ENCODE peak calls at places on chromosomes 3 and 15, in six cellular contexts. One of them, this sample, is unnamed.

GRCh38 chr3:141625506-141625905 is 112.6 kb upstream of the RNF7 start:
- DNase-seq in mesendoderm: no peak
- DNase-seq in heart left ventricle: no peak
- DNase-seq in WERI-Rb-1: no peak
- DNase-seq in spleen: no peak
- DNase-seq in heart right ventricle: no peak
- DNase-seq in this sample: no peak

GRCh38 chr15:101521563-101521962 is 32.1 kb upstream of the PCSK6 start:
- DNase-seq in heart left ventricle: no peak
- DNase-seq in spleen: no peak
- DNase-seq in WERI-Rb-1: no peak
- DNase-seq in heart right ventricle: no peak
- DNase-seq in mesendoderm: no peak
- DNase-seq in this sample: no peak

GRCh38 chr3:169498336-169498735 is 165.2 kb downstream of the MECOM start:
- DNase-seq in heart left ventricle: no peak
- DNase-seq in heart right ventricle: no peak
- DNase-seq in spleen: no peak
- DNase-seq in WERI-Rb-1: no peak
- DNase-seq in mesendoderm: no peak
- DNase-seq in this sample: peak; percentile 8

GRCh38 chr3:47877288-47877687 is 74.3 kb downstream of the DHX30 start:
- DNase-seq in WERI-Rb-1: no peak
- DNase-seq in mesendoderm: peak; percentile 32
- DNase-seq in heart left ventricle: no peak
- DNase-seq in spleen: no peak
- DNase-seq in heart right ventricle: no peak
- DNase-seq in this sample: peak; percentile 19

GRCh38 chr15:85403745-85404144 is 23.3 kb downstream of the AKAP13 start:
- DNase-seq in spleen: no peak
- DNase-seq in WERI-Rb-1: no peak
- DNase-seq in heart left ventricle: no peak
- DNase-seq in mesendoderm: peak; percentile 85
- DNase-seq in heart right ventricle: no peak
- DNase-seq in this sample: no peak

GRCh38 chr3:139939681-139940190 is 4.8 kb downstream of the CLSTN2 start:
- DNase-seq in spleen: no peak
- DNase-seq in heart right ventricle: no peak
- DNase-seq in WERI-Rb-1: no peak
- DNase-seq in mesendoderm: no peak
- DNase-seq in heart left ventricle: no peak
- DNase-seq in this sample: no peak

GRCh38 chr15:85407421-85408269 is 27.2 kb downstream of the AKAP13 start:
- DNase-seq in spleen: no peak
- DNase-seq in heart right ventricle: no peak
- DNase-seq in WERI-Rb-1: no peak
- DNase-seq in mesendoderm: no peak
- DNase-seq in heart left ventricle: no peak
- DNase-seq in this sample: peak; percentile 52

GRCh38 chr3:159795050-159795449 is 193.6 kb upstream of the IL12A start:
- DNase-seq in spleen: no peak
- DNase-seq in mesendoderm: no peak
- DNase-seq in WERI-Rb-1: no peak
- DNase-seq in heart left ventricle: peak; percentile 38
- DNase-seq in heart right ventricle: no peak
- DNase-seq in this sample: no peak

GRCh38 chr15:67303490-67304363 is 49.1 kb downstream of the IQCH start:
- DNase-seq in heart left ventricle: no peak
- DNase-seq in spleen: no peak
- DNase-seq in mesendoderm: peak; percentile 68
- DNase-seq in heart right ventricle: no peak
- DNase-seq in WERI-Rb-1: no peak
- DNase-seq in this sample: peak; percentile 17

GRCh38 chr3:52834871-52835501 is at the start of gene MUSTN1:
- DNase-seq in spleen: no peak
- DNase-seq in WERI-Rb-1: no peak
- DNase-seq in mesendoderm: no peak
- DNase-seq in heart left ventricle: peak; percentile 57
- DNase-seq in heart right ventricle: peak; percentile 34
- DNase-seq in this sample: peak; percentile 91

GRCh38 chr15:26867199-26868007 is 541 bp downstream of the GABRA5 start:
- DNase-seq in WERI-Rb-1: peak; percentile 29
- DNase-seq in mesendoderm: peak; percentile 58
- DNase-seq in heart left ventricle: no peak
- DNase-seq in spleen: no peak
- DNase-seq in heart right ventricle: no peak
- DNase-seq in this sample: no peak

GRCh38 chr3:13543251-13543650 is 5.7 kb upstream of the FBLN2 start:
- DNase-seq in heart left ventricle: peak; percentile 87
- DNase-seq in spleen: no peak
- DNase-seq in WERI-Rb-1: no peak
- DNase-seq in mesendoderm: peak; percentile 81
- DNase-seq in heart right ventricle: peak; percentile 67
- DNase-seq in this sample: no peak

GRCh38 chr3:133943639-133944131 is 48.0 kb upstream of the RAB6B start:
- DNase-seq in spleen: peak; percentile 45
- DNase-seq in WERI-Rb-1: no peak
- DNase-seq in mesendoderm: no peak
- DNase-seq in heart left ventricle: no peak
- DNase-seq in heart right ventricle: no peak
- DNase-seq in this sample: peak; percentile 30

GRCh38 chr3:34725774-34726173 is 913.6 kb upstream of the ARPP21 start:
- DNase-seq in spleen: no peak
- DNase-seq in mesendoderm: peak; percentile 25
- DNase-seq in heart right ventricle: no peak
- DNase-seq in WERI-Rb-1: no peak
- DNase-seq in heart left ventricle: no peak
- DNase-seq in this sample: peak; percentile 4

GRCh38 chr15:63583027-63583426 is 14.2 kb upstream of the FBXL22 start:
- DNase-seq in heart left ventricle: no peak
- DNase-seq in WERI-Rb-1: no peak
- DNase-seq in spleen: no peak
- DNase-seq in mesendoderm: no peak
- DNase-seq in heart right ventricle: no peak
- DNase-seq in this sample: no peak

GRCh38 chr3:189822726-189823125 is 191.5 kb downstream of the TP63 start:
- DNase-seq in spleen: no peak
- DNase-seq in heart right ventricle: no peak
- DNase-seq in mesendoderm: peak; percentile 32
- DNase-seq in heart left ventricle: no peak
- DNase-seq in WERI-Rb-1: no peak
- DNase-seq in this sample: no peak

GRCh38 chr15:39581501-39582285 is 814 bp downstream of the THBS1 start:
- DNase-seq in WERI-Rb-1: peak; percentile 28
- DNase-seq in heart left ventricle: peak; percentile 68
- DNase-seq in heart right ventricle: peak; percentile 49
- DNase-seq in mesendoderm: peak; percentile 83
- DNase-seq in spleen: peak; percentile 77
- DNase-seq in this sample: peak; percentile 38

GRCh38 chr15:56963126-56963525 is 44.7 kb downstream of the TCF12 start:
- DNase-seq in heart right ventricle: no peak
- DNase-seq in WERI-Rb-1: no peak
- DNase-seq in mesendoderm: no peak
- DNase-seq in spleen: no peak
- DNase-seq in heart left ventricle: no peak
- DNase-seq in this sample: no peak

GRCh38 chr3:52402101-52402521 is 42.8 kb downstream of the SEMA3G start:
- DNase-seq in WERI-Rb-1: no peak
- DNase-seq in heart right ventricle: no peak
- DNase-seq in spleen: peak; percentile 72
- DNase-seq in mesendoderm: no peak
- DNase-seq in heart left ventricle: peak; percentile 24
- DNase-seq in this sample: no peak

GRCh38 chr15:44735482-44736260 is 657 bp upstream of the TRIM69 start:
- DNase-seq in heart right ventricle: no peak
- DNase-seq in heart left ventricle: peak; percentile 64
- DNase-seq in mesendoderm: peak; percentile 11
- DNase-seq in WERI-Rb-1: no peak
- DNase-seq in spleen: no peak
- DNase-seq in this sample: no peak

GRCh38 chr15:98769867-98770266 is 121.5 kb downstream of the IGF1R start:
- DNase-seq in WERI-Rb-1: no peak
- DNase-seq in heart left ventricle: peak; percentile 45
- DNase-seq in spleen: no peak
- DNase-seq in mesendoderm: no peak
- DNase-seq in heart right ventricle: no peak
- DNase-seq in this sample: no peak

GRCh38 chr3:113132571-113132996 is 78.8 kb upstream of the BOC start:
- DNase-seq in spleen: no peak
- DNase-seq in WERI-Rb-1: no peak
- DNase-seq in mesendoderm: no peak
- DNase-seq in heart right ventricle: no peak
- DNase-seq in heart left ventricle: no peak
- DNase-seq in this sample: peak; percentile 59

GRCh38 chr3:2837893-2838292 is 272.3 kb downstream of the IL5RA start:
- DNase-seq in spleen: no peak
- DNase-seq in heart right ventricle: no peak
- DNase-seq in WERI-Rb-1: no peak
- DNase-seq in mesendoderm: no peak
- DNase-seq in heart left ventricle: no peak
- DNase-seq in this sample: no peak

GRCh38 chr3:172908871-172909270 is 158.3 kb downstream of the ECT2 start:
- DNase-seq in WERI-Rb-1: no peak
- DNase-seq in mesendoderm: no peak
- DNase-seq in heart left ventricle: no peak
- DNase-seq in heart right ventricle: no peak
- DNase-seq in spleen: no peak
- DNase-seq in this sample: no peak

GRCh38 chr15:58307313-58307961 is 124.4 kb upstream of the LIPC start:
- DNase-seq in WERI-Rb-1: peak; percentile 28
- DNase-seq in spleen: no peak
- DNase-seq in heart left ventricle: no peak
- DNase-seq in heart right ventricle: no peak
- DNase-seq in mesendoderm: no peak
- DNase-seq in this sample: peak; percentile 11

GRCh38 chr3:62632510-62633294 is 242.5 kb downstream of the CADPS start:
- DNase-seq in spleen: no peak
- DNase-seq in mesendoderm: peak; percentile 13
- DNase-seq in heart right ventricle: no peak
- DNase-seq in heart left ventricle: no peak
- DNase-seq in WERI-Rb-1: no peak
- DNase-seq in this sample: no peak

GRCh38 chr3:120062474-120062873 is 31.8 kb downstream of the GSK3B start:
- DNase-seq in WERI-Rb-1: no peak
- DNase-seq in mesendoderm: no peak
- DNase-seq in spleen: no peak
- DNase-seq in heart right ventricle: no peak
- DNase-seq in heart left ventricle: no peak
- DNase-seq in this sample: peak; percentile 12

GRCh38 chr3:72487078-72487765 is 361.0 kb downstream of the SHQ1 start:
- DNase-seq in mesendoderm: peak; percentile 91
- DNase-seq in spleen: no peak
- DNase-seq in heart left ventricle: peak; percentile 66
- DNase-seq in WERI-Rb-1: no peak
- DNase-seq in heart right ventricle: peak; percentile 46
- DNase-seq in this sample: peak; percentile 88

GRCh38 chr3:125157183-125157582 is 55.4 kb downstream of the SLC12A8 start:
- DNase-seq in heart left ventricle: no peak
- DNase-seq in mesendoderm: no peak
- DNase-seq in spleen: no peak
- DNase-seq in heart right ventricle: no peak
- DNase-seq in WERI-Rb-1: no peak
- DNase-seq in this sample: no peak

GRCh38 chr3:100269410-100270217 is 8.8 kb downstream of the TBC1D23 start:
- DNase-seq in heart left ventricle: no peak
- DNase-seq in heart right ventricle: no peak
- DNase-seq in mesendoderm: no peak
- DNase-seq in spleen: no peak
- DNase-seq in WERI-Rb-1: peak; percentile 75
- DNase-seq in this sample: peak; percentile 88

GRCh38 chr3:29694783-29695182 is 413.9 kb downstream of the RBMS3 start:
- DNase-seq in heart right ventricle: no peak
- DNase-seq in mesendoderm: peak; percentile 88
- DNase-seq in spleen: no peak
- DNase-seq in heart left ventricle: no peak
- DNase-seq in WERI-Rb-1: no peak
- DNase-seq in this sample: peak; percentile 31
- H3K27ac ChIP-seq in heart right ventricle: peak overlapping the region; percentile 75
- H3K27ac ChIP-seq in mesendoderm: no peak overlapping the region
- H3K27ac ChIP-seq in spleen: peak overlapping the region; percentile 35
- H3K27ac ChIP-seq in heart left ventricle: peak overlapping the region; percentile 74
- H3K27ac ChIP-seq in WERI-Rb-1: no peak overlapping the region
- H3K27ac ChIP-seq in this sample: peak overlapping the region; percentile 77

DNA sequence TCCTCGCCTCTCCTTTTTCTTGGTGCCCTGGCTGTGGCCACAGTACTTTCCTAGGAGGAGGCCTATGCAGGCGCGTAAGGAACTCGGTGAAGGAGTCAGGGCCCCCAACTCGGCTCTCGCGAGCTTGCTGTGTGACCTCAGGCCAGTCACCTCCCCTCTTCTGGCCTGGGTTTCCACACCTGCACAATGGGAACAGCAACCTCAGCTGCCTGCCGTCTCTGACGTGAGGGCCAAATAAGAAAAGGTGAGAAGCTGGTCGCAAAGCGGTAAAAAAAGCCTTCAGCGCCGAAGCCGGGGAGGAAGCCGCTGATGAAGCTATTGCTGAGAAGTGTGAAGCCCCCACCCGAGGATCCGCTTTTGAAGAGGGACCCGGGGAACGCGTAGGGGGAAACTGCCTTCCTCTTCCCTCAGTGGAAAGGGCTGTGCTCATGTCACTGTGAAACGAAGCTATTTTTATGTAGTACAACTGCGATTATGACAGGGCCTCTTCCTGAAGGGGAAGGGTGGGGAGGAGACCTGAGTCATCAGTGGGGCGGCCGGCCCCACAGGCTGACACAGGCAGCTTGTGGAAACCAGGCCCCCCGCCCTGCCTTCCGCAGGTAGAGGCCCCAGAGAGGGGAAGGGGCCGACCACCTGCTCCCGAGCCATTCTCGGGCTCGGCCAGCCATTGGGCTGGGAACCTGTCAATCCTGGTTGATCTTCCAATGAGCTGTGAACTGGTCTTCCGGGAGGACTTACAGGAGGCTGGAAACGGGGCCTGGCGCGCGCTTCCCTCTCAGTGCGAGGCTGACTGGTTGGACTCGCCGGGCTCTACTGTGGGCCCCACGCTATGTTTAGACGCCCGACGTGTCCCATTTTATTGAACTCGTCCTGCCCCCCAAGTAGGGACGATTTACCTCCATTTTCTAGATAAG is 18.0 kb upstream of the ANKDD1A start:
- DNase-seq in heart right ventricle: peak; percentile 96
- DNase-seq in WERI-Rb-1: peak; percentile 57
- DNase-seq in spleen: peak; percentile 98
- DNase-seq in heart left ventricle: peak; percentile 97
- DNase-seq in mesendoderm: peak; percentile 100
- DNase-seq in this sample: peak; percentile 88
- H3K4me3 ChIP-seq in heart right ventricle: peak overlapping the region; percentile 38
- H3K4me3 ChIP-seq in WERI-Rb-1: no peak overlapping the region
- H3K4me3 ChIP-seq in spleen: peak overlapping the region; percentile 22
- H3K4me3 ChIP-seq in heart left ventricle: no peak overlapping the region
- H3K4me3 ChIP-seq in mesendoderm: peak overlapping the region; percentile 30
- H3K4me3 ChIP-seq in this sample: peak overlapping the region; percentile 49

GRCh38 chr3:136105044-136105443 is 91.1 kb downstream of the MSL2 start:
- DNase-seq in heart left ventricle: no peak
- DNase-seq in spleen: no peak
- DNase-seq in mesendoderm: peak; percentile 0
- DNase-seq in WERI-Rb-1: no peak
- DNase-seq in heart right ventricle: no peak
- DNase-seq in this sample: no peak
- H3K36me3 ChIP-seq in heart left ventricle: no peaks in the 10 kb centered on the region
- H3K36me3 ChIP-seq in spleen: no peaks in the 10 kb centered on the region
- H3K36me3 ChIP-seq in mesendoderm: no peaks in the 10 kb centered on the region
- H3K36me3 ChIP-seq in WERI-Rb-1: no peaks in the 10 kb centered on the region
- H3K36me3 ChIP-seq in heart right ventricle: peaks cover 22% of the 10 kb centered on the region
- H3K36me3 ChIP-seq in this sample: peaks cover 9% of the 10 kb centered on the region

GRCh38 chr3:183338520-183338919 is 85.5 kb downstream of the B3GNT5 start:
- DNase-seq in spleen: no peak
- DNase-seq in mesendoderm: no peak
- DNase-seq in WERI-Rb-1: no peak
- DNase-seq in heart right ventricle: no peak
- DNase-seq in heart left ventricle: no peak
- DNase-seq in this sample: no peak
- H3K27ac ChIP-seq in spleen: no peak overlapping the region
- H3K27ac ChIP-seq in mesendoderm: no peak overlapping the region
- H3K27ac ChIP-seq in WERI-Rb-1: no peak overlapping the region
- H3K27ac ChIP-seq in heart right ventricle: no peak overlapping the region
- H3K27ac ChIP-seq in heart left ventricle: no peak overlapping the region
- H3K27ac ChIP-seq in this sample: no peak overlapping the region